ENCODE peak calls at places on chromosomes 4 and X, in ten cellular contexts. S is ascending aorta, R is spleen, V is tibial nerve, Q is AG04449, Z is A549, H is PC-3, A is body of pancreas, Y is AG10803, D is astrocyte. G is an unnamed sample.

GRCh38 chr4:15601862-15602261 is 53.3 kb downstream of the FBXL5 start:
- DNase-seq in S (no peak), R (no peak), V (no peak), Q (no peak), Z (no peak), H (peak), A (no peak), Y (no peak), D (no peak), G (no peak)

GRCh38 chr4:23884731-23885130 is 5.1 kb downstream of the PPARGC1A start:
- DNase-seq in S (no peak), R (no peak), V (no peak), Q (no peak), Z (no peak), H (no peak), A (no peak), Y (peak), D (peak), G (peak)

GRCh38 chr4:19547463-19547862 is 704.2 kb upstream of the SLIT2 start:
- DNase-seq in S (no peak), R (no peak), V (no peak), Q (no peak), Z (no peak), H (no peak), A (no peak), Y (no peak), D (no peak), G (no peak)

GRCh38 chr4:1533501-1534064 is 127.3 kb upstream of the NKX1-1 start:
- DNase-seq in S (no peak), R (peak), V (no peak), Q (no peak), Z (no peak), H (no peak), A (no peak), Y (no peak), D (no peak), G (no peak)

GRCh38 chr4:153409924-153410501 is 56.1 kb upstream of the TMEM131L start:
- DNase-seq in S (no peak), R (no peak), V (no peak), Q (no peak), Z (no peak), H (no peak), A (no peak), Y (no peak), D (peak), G (no peak)

GRCh38 chr4:3226467-3226866 is 22.5 kb upstream of the MSANTD1 start:
- DNase-seq in S (no peak), R (no peak), V (no peak), Q (no peak), Z (no peak), H (no peak), A (peak), Y (no peak), D (no peak), G (no peak)

GRCh38 chrX:132093239-132093860 is 34.5 kb downstream of the FRMD7 start:
- DNase-seq in S (no peak), R (no peak), V (no peak), Q (no peak), Z (no peak), H (no peak), A (no peak), Y (no peak), D (no peak), G (no peak)

GRCh38 chrX:104330966-104331365 is 76.2 kb upstream of the ESX1 start:
- DNase-seq in S (no peak), R (no peak), V (no peak), Q (no peak), Z (no peak), H (peak), A (no peak), Y (peak), D (peak), G (peak)

GRCh38 chr4:58603951-58604350 is 1493.8 kb upstream of the IGFBP7 start:
- DNase-seq in S (no peak), R (no peak), V (no peak), Q (no peak), Z (no peak), H (no peak), A (no peak), Y (no peak), D (no peak), G (no peak)

GRCh38 chrX:6363193-6363592 is 134.5 kb upstream of the NLGN4X start:
- DNase-seq in S (no peak), R (no peak), V (no peak), Q (no peak), Z (no peak), H (no peak), A (no peak), Y (no peak), D (no peak), G (no peak)

GRCh38 chrX:57445046-57445445 is 146.8 kb upstream of the ZXDB start:
- DNase-seq in S (no peak), R (no peak), V (no peak), Q (no peak), Z (peak), H (peak), A (no peak), Y (no peak), D (no peak), G (peak)
- H3K4me3 ChIP-seq in S (no peak), R (no peak), V (no peak), Q (no peak), Z (no peak), H (no peak), A (no peak), Y (no peak), D (no peak), G (no peak)

DNA sequence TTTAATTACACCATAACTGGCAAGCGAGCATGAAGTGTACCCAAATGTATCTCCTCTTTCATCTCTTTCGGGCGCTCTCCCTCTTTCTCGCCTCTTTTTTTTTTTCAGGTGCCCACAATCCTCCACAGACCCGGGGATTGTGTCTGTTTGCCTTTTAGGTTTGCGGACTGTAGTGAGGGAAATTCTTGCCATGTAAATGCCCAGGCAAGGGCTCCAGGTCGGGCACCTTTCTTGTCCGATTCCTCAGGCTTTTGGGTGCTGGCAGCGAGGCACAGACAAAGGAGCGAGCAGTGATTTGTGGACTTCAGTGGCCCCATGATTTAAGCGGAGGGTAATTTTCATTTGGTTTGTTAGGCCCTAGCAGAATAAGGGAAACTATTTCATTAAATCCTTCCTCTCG is 1.1 kb upstream of the PHOX2B start:
- DNase-seq in S (no peak), R (no peak), V (no peak), Q (no peak), Z (no peak), H (no peak), A (no peak), Y (no peak), D (no peak), G (no peak)
- TF ChIP-seq CTCF in S (no peak), R (no peak), V (no peak), Q (no peak), Z (no peak), H (no peak), A (no peak), Y (no peak), D (no peak), G (no peak)

GRCh38 chrX:23003121-23003520 is 3.4 kb downstream of the DDX53 start:
- DNase-seq in S (no peak), R (no peak), V (no peak), Q (peak), Z (no peak), H (peak), A (no peak), Y (peak), D (peak), G (peak)

GRCh38 chrX:22999696-23000223 is at the start of gene DDX53:
- DNase-seq in S (no peak), R (no peak), V (no peak), Q (no peak), Z (no peak), H (no peak), A (no peak), Y (no peak), D (no peak), G (no peak)
- H3K4me3 ChIP-seq in S (no peak), R (no peak), V (no peak), Q (no peak), Z (no peak), H (no peak), A (no peak), Y (no peak), D (no peak), G (no peak)

DNA sequence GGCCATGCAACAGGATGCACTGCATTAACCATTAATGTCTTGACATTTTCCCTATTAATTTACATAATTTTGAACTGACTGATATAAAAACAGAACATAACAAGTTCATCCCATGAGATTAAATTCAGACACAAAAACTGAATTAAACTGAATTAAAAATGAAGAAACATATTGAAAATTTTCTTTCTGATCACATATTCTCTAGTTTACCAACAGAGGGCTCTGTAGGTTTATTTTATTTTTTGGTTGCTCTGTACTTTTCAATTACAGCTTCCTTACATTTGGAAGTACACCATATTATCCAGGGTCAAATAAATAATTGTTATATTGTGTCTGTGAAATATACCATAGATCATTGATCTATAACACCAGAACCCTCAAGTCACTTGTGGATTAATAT is 27.3 kb upstream of the CT83 start:
- DNase-seq in S (no peak), R (no peak), V (no peak), Q (no peak), Z (peak), H (peak), A (no peak), Y (peak), D (no peak), G (peak)
- TF ChIP-seq CTCF in S (no peak), R (no peak), V (no peak), Q (no peak), Z (peak), H (peak), A (peak), Y (peak), D (no peak), G (peak)

GRCh38 chr4:157459789-157460188 is 239.3 kb downstream of the GRIA2 start:
- DNase-seq in S (no peak), R (no peak), V (no peak), Q (no peak), Z (no peak), H (no peak), A (no peak), Y (no peak), D (no peak), G (no peak)
- H3K4me3 ChIP-seq in S (peak), R (no peak), V (no peak), Q (no peak), Z (no peak), H (no peak), A (no peak), Y (no peak), D (no peak), G (no peak)

G was measured in cardiac fibroblast.